ENCODE peak calls at places on chromosomes 7 and 10, in nine cellular contexts. G, U, D, Z, X, C, Q, J and T are unnamed samples.

GRCh38 chr10:125799446-125799845 is 23.6 kb downstream of the UROS start:
- DNase-seq in Q (no peak), C (no peak), X (no peak), G (no peak), D (no peak), J (no peak), Z (no peak), U (no peak), T (no peak)

GRCh38 chr7:116089293-116089692 is 58.7 kb upstream of the TFEC start:
- DNase-seq in C (no peak), Q (no peak), G (no peak), J (no peak), U (no peak), X (no peak), D (no peak), Z (no peak), T (no peak)

GRCh38 chr7:36116347-36117200 is 36.5 kb upstream of the EEPD1 start:
- DNase-seq in Q (no peak), Z (no peak), G (no peak), X (no peak), D (no peak), C (no peak), J (no peak), U (no peak), T (no peak)

GRCh38 chr10:76298329-76298728 is 866.9 kb downstream of the LRMDA start:
- DNase-seq in Z (no peak), X (no peak), J (no peak), C (no peak), D (no peak), Q (no peak), G (no peak), U (no peak), T (no peak)

GRCh38 chr7:30278386-30278785 is 6.0 kb upstream of the ZNRF2 start:
- DNase-seq in G (no peak), D (no peak), Q (no peak), X (no peak), C (no peak), U (no peak), J (no peak), Z (no peak), T (no peak)

GRCh38 chr7:5422324-5423271 is 1.0 kb downstream of the TNRC18 start:
- DNase-seq in Q (no peak), C (no peak), X (peak), U (no peak), J (no peak), Z (peak), D (no peak), G (peak), T (peak)

GRCh38 chr7:132049462-132050304 is 493.3 kb upstream of the PODXL start:
- DNase-seq in J (no peak), U (peak), Q (no peak), X (peak), Z (peak), D (no peak), G (peak), C (no peak), T (no peak)

GRCh38 chr10:100766693-100767427 is 21.5 kb downstream of the PAX2 start:
- DNase-seq in J (no peak), U (no peak), C (no peak), X (peak), G (no peak), Z (no peak), D (no peak), Q (no peak), T (no peak)

GRCh38 chr7:70619130-70619529 is 512.8 kb upstream of the GALNT17 start:
- DNase-seq in Z (peak), J (no peak), C (no peak), U (peak), X (no peak), Q (no peak), D (no peak), G (peak), T (no peak)

GRCh38 chr10:131453772-131454634 is 142.5 kb upstream of the TCERG1L start:
- DNase-seq in C (no peak), G (peak), J (no peak), Q (peak), U (peak), X (peak), Z (peak), D (no peak), T (no peak)

GRCh38 chr7:68432585-68432984 is 1165.7 kb upstream of the AUTS2 start:
- DNase-seq in D (no peak), X (no peak), Q (no peak), C (no peak), U (no peak), Z (no peak), J (no peak), G (no peak), T (no peak)

GRCh38 chr7:29337628-29338116 is 143.1 kb downstream of the CHN2 start:
- DNase-seq in U (no peak), J (no peak), G (no peak), D (no peak), Q (no peak), Z (no peak), X (no peak), C (no peak), T (no peak)

GRCh38 chr7:74294191-74294998 is 5.2 kb downstream of the CLIP2 start:
- DNase-seq in Z (no peak), U (no peak), J (peak), C (no peak), X (no peak), D (no peak), Q (no peak), G (no peak), T (no peak)

GRCh38 chr7:30713397-30713796 is 31.1 kb upstream of the CRHR2 start:
- DNase-seq in Z (no peak), D (no peak), Q (no peak), X (no peak), J (no peak), G (no peak), C (no peak), U (no peak), T (no peak)

GRCh38 chr7:158258411-158259130 is 329.1 kb downstream of the PTPRN2 start:
- DNase-seq in D (no peak), J (no peak), C (no peak), Z (no peak), U (no peak), G (no peak), X (no peak), Q (no peak), T (no peak)

GRCh38 chr7:152602962-152603361 is 73.0 kb downstream of the XRCC2 start:
- DNase-seq in X (no peak), U (no peak), C (no peak), Z (no peak), D (no peak), Q (no peak), G (no peak), J (no peak), T (no peak)

GRCh38 chr7:39304178-39304577 is 262.0 kb upstream of the YAE1 start:
- DNase-seq in G (no peak), Z (no peak), J (no peak), U (no peak), Q (no peak), C (no peak), X (no peak), D (no peak), T (no peak)

GRCh38 chr10:125035136-125035535 is 93.2 kb downstream of the ZRANB1 start:
- DNase-seq in X (no peak), C (no peak), J (peak), Z (no peak), D (no peak), G (no peak), U (no peak), Q (no peak), T (no peak)

GRCh38 chr10:22335204-22335956 is 9.9 kb upstream of the SPAG6 start:
- DNase-seq in Q (peak), J (no peak), Z (peak), D (peak), C (no peak), U (peak), G (peak), X (no peak), T (peak)

GRCh38 chr10:123203393-123204126 is 49.4 kb downstream of the BUB3 start:
- DNase-seq in Q (no peak), U (no peak), J (no peak), G (no peak), X (no peak), C (no peak), Z (no peak), D (no peak), T (no peak)

GRCh38 chr7:111363099-111363498 is 199.2 kb downstream of the IMMP2L start:
- DNase-seq in Z (no peak), Q (no peak), G (no peak), J (no peak), D (no peak), U (no peak), C (no peak), X (no peak), T (no peak)

GRCh38 chr7:140229591-140230516 is 53.1 kb upstream of the KDM7A start:
- DNase-seq in U (peak), J (no peak), G (peak), D (no peak), Z (peak), X (no peak), C (no peak), Q (peak), T (peak)

GRCh38 chr7:130927062-130927461 is 193.1 kb upstream of the KLF14 start:
- DNase-seq in G (no peak), U (no peak), D (no peak), Z (no peak), Q (no peak), J (no peak), C (no peak), X (no peak), T (no peak)